ENCODE peak calls at places on chromosomes 1 and 21, in four cellular contexts. A, H, M and Q are unnamed samples.

GRCh38 chr1:205355054-205355453 is 1.7 kb downstream of the KLHDC8A start:
- DNase-seq in H (no peak), A (no peak), M (no peak), Q (no peak)

GRCh38 chr1:103106426-103107321 is 1.6 kb downstream of the COL11A1 start:
- DNase-seq in A (peak; percentile 1), H (peak; percentile 68), M (peak; percentile 41), Q (peak; percentile 38)

GRCh38 chr1:195019385-195019784 is 1588.9 kb downstream of the KCNT2 start:
- DNase-seq in M (no peak), A (no peak), H (no peak), Q (no peak)

GRCh38 chr1:94011709-94012590 is 102.7 kb upstream of the GCLM start:
- DNase-seq in H (no peak), M (no peak), A (no peak), Q (no peak)

GRCh38 chr1:203667616-203668015 is 41.0 kb downstream of the ATP2B4 start:
- DNase-seq in A (no peak), H (no peak), M (no peak), Q (no peak)

GRCh38 chr1:181149326-181150000 is 61.0 kb downstream of the IER5 start:
- DNase-seq in M (no peak), A (peak; percentile 94), H (no peak), Q (no peak)

GRCh38 chr1:56268519-56268918 is 310.8 kb downstream of the PLPP3 start:
- DNase-seq in M (no peak), H (no peak), A (no peak), Q (no peak)

GRCh38 chr1:25811384-25812082 is 8.2 kb upstream of the MTFR1L start:
- DNase-seq in M (no peak), A (no peak), H (no peak), Q (no peak)

GRCh38 chr1:116494351-116494692 is 76.5 kb downstream of the CD58 start:
- DNase-seq in A (no peak), H (no peak), M (no peak), Q (no peak)

GRCh38 chr1:60103186-60103585 is 29.6 kb upstream of the C1orf87 start:
- DNase-seq in A (no peak), H (no peak), M (no peak), Q (no peak)

GRCh38 chr1:80278936-80279335 is 1272.4 kb upstream of the ADGRL4 start:
- DNase-seq in H (no peak), A (no peak), M (no peak), Q (no peak)

GRCh38 chr1:205972491-205973168 is 29.4 kb upstream of the SLC26A9 start:
- DNase-seq in M (no peak), H (no peak), A (no peak), Q (no peak)

GRCh38 chr1:84726593-84727275 is 36.5 kb upstream of the SSX2IP start:
- DNase-seq in M (no peak), A (no peak), H (no peak), Q (no peak)

GRCh38 chr1:81613803-81614202 is 186.9 kb upstream of the ADGRL2 start:
- DNase-seq in H (no peak), A (no peak), M (no peak), Q (no peak)

GRCh38 chr21:45432575-45433255 is 27.8 kb downstream of the COL18A1 start:
- DNase-seq in A (no peak), M (no peak), H (no peak), Q (no peak)

GRCh38 chr21:29849735-29850176 is 90.0 kb downstream of the GRIK1 start:
- DNase-seq in H (no peak), A (peak; percentile 61), M (peak; percentile 37), Q (peak; percentile 41)

GRCh38 chr1:59730302-59730701 is 84.4 kb upstream of the HOOK1 start:
- DNase-seq in M (no peak), A (no peak), H (no peak), Q (no peak)

GRCh38 chr21:45987121-45987711 is 5.6 kb downstream of the COL6A1 start:
- DNase-seq in M (no peak), A (peak; percentile 0), H (no peak), Q (peak; percentile 11)

DNA sequence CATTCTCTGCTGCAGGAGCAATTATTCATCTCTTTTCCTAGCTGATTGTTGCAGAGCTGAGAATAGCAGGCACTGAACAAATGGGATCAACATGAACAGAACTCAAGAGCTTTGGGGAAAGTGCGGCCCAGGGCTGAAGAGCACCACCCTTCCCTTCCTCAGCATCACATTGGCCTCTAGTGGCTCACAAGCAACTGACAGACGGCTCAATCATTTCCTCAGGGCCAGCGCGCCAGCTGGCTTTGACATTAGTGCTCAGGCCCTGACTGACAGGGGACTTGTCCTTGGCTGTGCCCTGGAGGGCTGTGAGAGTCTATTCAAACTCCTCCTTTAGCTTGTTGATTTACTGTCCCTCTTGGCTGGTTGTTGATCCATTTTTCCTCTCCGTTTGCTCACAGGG is 295.4 kb downstream of the HLX start:
- DNase-seq in H (no peak), M (no peak), A (no peak), Q (no peak)
- TF ChIP-seq CTCF in H (no peak), M (no peak), A (no peak), Q (no peak)

DNA sequence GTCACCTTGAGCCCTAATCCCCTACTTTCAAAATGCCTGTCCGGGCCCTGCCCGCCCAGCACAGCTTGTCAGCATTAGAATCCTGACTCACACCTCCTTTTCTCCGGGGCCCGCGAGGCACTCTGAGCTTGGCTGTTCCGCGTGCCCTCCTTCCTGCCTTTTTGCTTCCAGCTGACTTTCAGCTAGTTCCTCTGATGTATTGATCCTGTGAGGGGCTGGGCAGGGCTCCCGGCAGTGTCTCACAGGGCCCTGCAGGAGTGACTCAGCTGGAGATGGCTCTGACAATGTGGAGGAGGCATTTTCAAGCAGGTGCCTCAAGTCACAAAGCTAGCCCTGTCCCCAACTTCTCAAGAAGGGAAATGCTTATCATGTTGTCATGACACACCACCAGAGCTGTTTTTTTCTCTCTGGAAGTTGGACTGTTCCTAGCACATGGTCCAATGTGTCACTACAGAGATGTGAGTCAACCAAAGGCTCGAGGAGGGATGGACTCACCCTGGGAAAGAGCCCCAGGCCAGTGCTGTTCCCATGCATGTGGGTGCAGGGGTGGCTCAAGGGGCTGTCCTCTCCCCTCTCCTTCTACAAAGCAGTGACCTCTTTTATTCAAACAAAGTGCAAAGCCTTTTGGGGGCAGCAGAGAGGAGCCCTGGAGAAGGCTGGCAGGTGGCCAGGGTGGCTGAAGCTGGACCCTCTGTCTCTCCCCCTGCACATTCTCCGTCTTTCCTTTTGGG is 30.6 kb downstream of the SYT6 start:
- DNase-seq in A (no peak), H (no peak), M (peak; percentile 16), Q (no peak)
- TF ChIP-seq CTCF in A (no peak), H (no peak), M (no peak), Q (no peak)

GRCh38 chr1:31712625-31713024 is 8.8 kb upstream of the COL16A1 start:
- DNase-seq in A (no peak), M (no peak), H (no peak), Q (no peak)

GRCh38 chr1:31712041-31712440 is 8.2 kb upstream of the COL16A1 start:
- DNase-seq in M (no peak), A (no peak), H (no peak), Q (no peak)

GRCh38 chr1:31715873-31716220 is 12.0 kb upstream of the COL16A1 start:
- DNase-seq in A (no peak), H (no peak), M (no peak), Q (no peak)

GRCh38 chr1:31715097-31715872 is 11.5 kb upstream of the COL16A1 start:
- DNase-seq in A (peak; percentile 50), M (peak; percentile 75), H (peak; percentile 85), Q (peak; percentile 86)

DNA sequence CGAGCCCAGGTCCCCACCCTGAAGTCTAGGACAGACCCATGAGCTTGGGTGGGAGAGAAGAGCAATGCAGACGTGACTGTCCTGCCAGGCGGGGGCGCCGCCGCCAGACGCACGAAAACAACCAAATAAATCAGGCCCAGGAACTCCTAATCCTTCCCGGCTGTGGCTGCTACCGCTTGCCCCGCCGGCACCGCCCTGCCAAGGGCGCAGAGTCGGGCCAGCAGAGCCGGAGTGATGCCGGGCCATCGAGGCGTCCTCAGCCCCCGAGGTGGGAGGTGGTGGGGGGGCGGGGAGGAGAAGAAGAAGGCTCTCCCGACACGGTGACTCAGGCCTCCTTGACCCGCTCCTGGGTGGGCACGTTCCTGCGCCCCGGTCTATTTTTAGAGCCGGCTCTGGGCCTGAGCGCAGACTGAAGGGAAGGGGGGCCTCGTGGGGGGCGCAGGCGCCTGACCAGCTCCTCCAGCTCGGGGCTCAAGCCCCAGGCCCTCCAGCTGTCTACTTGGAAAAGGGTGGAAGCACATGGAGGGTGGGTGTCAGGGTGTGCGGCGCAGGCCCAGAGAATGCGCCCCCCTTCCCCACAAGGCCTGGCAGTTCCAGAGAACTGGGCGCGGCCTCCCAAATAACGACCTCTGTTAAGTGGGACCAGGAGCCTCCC is 10.8 kb upstream of the COL16A1 start:
- DNase-seq in H (no peak), A (peak; percentile 38), M (no peak), Q (peak; percentile 62)
- TF ChIP-seq CTCF in H (peak; percentile 54), A (peak; percentile 44), M (peak; percentile 47), Q (no peak)

DNA sequence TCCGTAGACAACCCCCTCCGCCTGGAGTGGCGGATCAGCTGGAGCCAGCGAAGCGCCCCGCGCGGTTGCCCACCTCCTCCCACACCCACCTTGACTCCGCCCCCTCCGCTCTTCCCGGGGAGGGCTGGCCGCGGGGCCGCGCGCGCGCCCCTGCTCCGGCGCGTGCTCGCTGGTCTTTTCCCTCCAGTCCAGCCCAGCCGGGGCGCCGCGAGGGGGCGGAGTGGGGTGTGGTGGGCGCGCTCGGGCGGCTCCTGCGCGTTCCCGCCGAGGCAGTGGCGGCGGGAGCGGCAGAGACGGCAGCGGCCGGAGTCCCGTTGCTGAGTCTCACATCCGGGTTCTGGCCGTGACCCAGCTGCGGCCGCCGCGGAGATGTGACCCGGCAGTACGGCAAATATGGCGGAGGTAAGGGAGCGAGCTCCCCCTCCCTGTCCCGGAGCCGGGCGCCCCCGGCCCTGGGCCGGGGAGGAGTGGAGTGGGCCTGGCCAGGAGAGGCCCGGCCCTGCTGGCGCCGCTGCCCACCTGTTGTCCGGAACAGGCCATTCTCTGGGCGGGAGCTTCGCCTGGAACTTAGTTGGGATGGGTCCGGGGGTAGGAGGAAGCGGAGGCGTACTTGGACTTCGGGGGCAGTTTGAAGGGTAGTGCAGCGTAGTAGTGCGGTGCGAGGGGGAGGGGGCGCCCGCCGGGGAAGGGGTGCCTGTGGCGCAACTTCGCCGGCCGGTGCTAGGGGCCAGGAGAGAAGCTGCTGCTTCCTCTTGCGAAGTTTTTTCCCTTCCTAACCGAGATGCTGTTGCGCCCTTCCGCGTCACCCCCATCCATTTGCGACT is 5.4 kb downstream of the MIER1 start:
- DNase-seq in A (peak; percentile 94), H (peak; percentile 98), M (peak; percentile 92), Q (peak; percentile 99)
- TF ChIP-seq CTCF in A (no peak), H (peak; percentile 52), M (peak; percentile 53), Q (peak; percentile 36)

GRCh38 chr1:174003867-174004266 is 18.3 kb downstream of the RC3H1 start:
- DNase-seq in H (no peak), M (no peak), A (no peak), Q (no peak)

GRCh38 chr1:174008979-174009378 is 13.2 kb downstream of the RC3H1 start:
- DNase-seq in M (no peak), A (no peak), H (no peak), Q (no peak)

GRCh38 chr1:174005032-174005431 is 17.1 kb downstream of the RC3H1 start:
- DNase-seq in M (no peak), A (no peak), H (no peak), Q (no peak)

GRCh38 chr1:174008261-174008660 is 13.9 kb downstream of the RC3H1 start:
- DNase-seq in H (no peak), M (no peak), A (no peak), Q (no peak)

DNA sequence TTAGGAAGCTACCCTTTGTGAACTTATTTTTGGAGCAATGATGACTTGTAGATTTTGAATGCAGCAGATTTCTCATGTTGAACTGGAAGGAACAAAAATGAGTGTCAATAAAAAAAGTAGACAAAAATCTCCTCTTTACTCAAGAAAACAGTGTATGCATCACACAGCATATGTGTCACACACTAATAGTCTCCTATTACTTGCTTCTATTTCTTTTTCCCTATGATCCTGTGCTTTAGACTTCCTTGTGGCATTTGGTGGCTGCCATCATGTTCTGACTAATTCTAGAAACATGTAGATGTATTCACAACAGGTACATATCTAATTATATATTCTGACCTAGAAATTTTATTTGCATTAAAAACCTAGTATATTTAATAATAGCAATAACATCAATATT is 14.3 kb downstream of the RC3H1 start:
- DNase-seq in M (no peak), H (no peak), A (no peak), Q (no peak)
- TF ChIP-seq CTCF in M (no peak), H (no peak), A (no peak), Q (no peak)